ENCODE peak calls at places on chromosomes 5 and 9, in seven cellular contexts. R is A549; W is MM.1S; C is psoas muscle; K is fibroblast of lung; F is CD8-positive, alpha-beta T cell; Z is HCT116. E is an unnamed sample.

GRCh38 chr5:136038635-136039034 is 9.8 kb downstream of the TGFBI start:
- DNase-seq in R (no peak), K (peak; percentile 83), C (no peak), Z (no peak), F (no peak), W (no peak), E (no peak)

GRCh38 chr5:61184708-61185107 is 22.4 kb upstream of the SMIM15 start:
- DNase-seq in K (peak; percentile 54), W (no peak), Z (no peak), C (no peak), F (no peak), R (no peak), E (no peak)

GRCh38 chr5:91219141-91219802 is 163.8 kb downstream of the ARRDC3 start:
- DNase-seq in C (no peak), K (peak; percentile 81), Z (no peak), F (no peak), R (peak; percentile 92), W (no peak), E (peak; percentile 81)

GRCh38 chr5:37391591-37391990 is 12.5 kb downstream of the WDR70 start:
- DNase-seq in C (no peak), Z (no peak), W (no peak), F (no peak), K (no peak), R (no peak), E (no peak)

GRCh38 chr5:109195667-109196066 is 214.1 kb downstream of the PJA2 start:
- DNase-seq in F (no peak), Z (no peak), W (no peak), C (no peak), K (no peak), R (no peak), E (no peak)

GRCh38 chr9:81489048-81489447 is 200.3 kb downstream of the TLE1 start:
- DNase-seq in Z (no peak), W (no peak), K (peak; percentile 20), F (no peak), C (no peak), R (no peak), E (peak; percentile 21)

GRCh38 chr9:98502976-98503325 is 205.8 kb downstream of the GABBR2 start:
- DNase-seq in K (peak; percentile 56), W (no peak), F (no peak), R (peak; percentile 10), Z (no peak), C (no peak), E (peak; percentile 43)

GRCh38 chr5:168734657-168735344 is 155.6 kb upstream of the PANK3 start:
- DNase-seq in C (peak; percentile 69), W (no peak), Z (no peak), F (no peak), R (no peak), K (peak; percentile 20), E (peak; percentile 4)

GRCh38 chr5:107766439-107766838 is 95.7 kb upstream of the EFNA5 start:
- DNase-seq in Z (no peak), W (no peak), C (no peak), K (no peak), R (no peak), F (no peak), E (no peak)

GRCh38 chr9:77021289-77021927 is 2.0 kb downstream of the FOXB2 start:
- DNase-seq in C (no peak), K (no peak), F (no peak), W (no peak), Z (no peak), R (no peak), E (no peak)

DNA sequence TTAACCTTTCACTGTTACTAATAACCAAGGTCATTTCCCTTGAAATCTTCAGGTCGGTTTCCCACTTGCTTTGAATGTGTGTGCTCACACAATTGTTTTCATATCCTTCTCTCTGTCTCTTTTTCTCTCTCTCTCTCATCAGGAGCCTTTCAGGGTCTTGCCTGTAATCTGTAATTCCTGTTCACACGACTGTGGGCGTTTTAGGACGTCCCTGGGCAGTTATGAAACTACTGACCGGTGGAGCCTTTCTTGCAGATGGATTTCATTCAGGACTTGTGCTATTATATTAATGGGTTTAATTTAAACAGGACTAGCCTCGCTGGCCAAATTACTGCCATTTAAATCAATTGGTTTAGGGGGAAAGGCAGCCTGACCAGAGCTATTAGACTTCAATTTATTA is 316.1 kb upstream of the TLE4 start:
- DNase-seq in F (no peak), R (no peak), W (no peak), Z (no peak), K (peak; percentile 53), C (no peak), E (no peak)
- TF ChIP-seq CTCF in F (no peak), R (no peak), W (no peak), Z (no peak), K (no peak), C (no peak), E (no peak)

DNA sequence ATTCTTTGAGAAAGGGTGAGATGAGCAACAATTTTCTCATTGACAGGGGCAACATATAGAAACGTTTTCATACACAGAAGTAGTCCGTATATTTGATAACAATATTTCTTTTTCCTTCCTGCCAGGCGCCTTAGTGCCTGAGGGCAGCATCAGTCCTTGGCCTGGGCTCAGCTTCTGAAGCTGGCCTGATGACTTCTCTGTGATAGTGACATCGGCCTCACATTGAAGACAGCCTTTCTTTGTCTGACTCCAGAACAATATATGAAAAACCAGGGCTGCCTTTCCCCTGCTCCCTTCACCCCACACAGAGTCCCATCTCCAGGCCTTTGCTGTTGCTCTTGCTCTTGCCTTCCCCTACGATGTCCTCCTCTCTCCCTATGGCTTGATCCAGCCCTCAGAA is 24.1 kb upstream of the TCOF1 start:
- DNase-seq in R (no peak), K (no peak), C (no peak), Z (no peak), W (no peak), F (no peak), E (no peak)
- H3K27ac ChIP-seq in R (no peak overlapping the region), K (no peak overlapping the region), C (no peak overlapping the region), Z (no peak overlapping the region), W (no peak overlapping the region), F (no peak overlapping the region), E (no peak overlapping the region)

DNA sequence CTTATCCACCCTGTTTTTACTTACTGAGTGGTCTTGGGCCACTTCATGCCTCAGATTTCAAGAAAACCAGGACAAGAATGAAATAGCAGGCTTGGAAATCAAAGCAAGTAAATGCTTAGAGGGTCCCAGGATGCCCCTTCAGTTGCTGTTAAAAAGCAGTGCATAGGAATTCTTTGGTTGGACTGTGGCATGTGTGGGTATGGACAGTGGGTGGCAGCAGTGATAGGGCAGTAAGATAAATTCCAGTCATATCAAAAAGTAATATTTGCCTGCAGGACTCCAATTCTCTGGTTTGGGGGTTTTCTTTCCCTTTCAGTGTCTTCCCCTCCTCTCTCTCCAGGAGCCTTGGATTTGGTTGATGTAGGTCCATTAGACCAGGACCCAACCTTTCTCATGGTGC is 306.7 kb upstream of the CLINT1 start:
- DNase-seq in W (no peak), C (no peak), R (no peak), Z (no peak), F (no peak), K (no peak), E (no peak)
- TF ChIP-seq CTCF in W (no peak), C (no peak), R (no peak), Z (peak; percentile 8), F (no peak), K (no peak), E (peak; percentile 48)

DNA sequence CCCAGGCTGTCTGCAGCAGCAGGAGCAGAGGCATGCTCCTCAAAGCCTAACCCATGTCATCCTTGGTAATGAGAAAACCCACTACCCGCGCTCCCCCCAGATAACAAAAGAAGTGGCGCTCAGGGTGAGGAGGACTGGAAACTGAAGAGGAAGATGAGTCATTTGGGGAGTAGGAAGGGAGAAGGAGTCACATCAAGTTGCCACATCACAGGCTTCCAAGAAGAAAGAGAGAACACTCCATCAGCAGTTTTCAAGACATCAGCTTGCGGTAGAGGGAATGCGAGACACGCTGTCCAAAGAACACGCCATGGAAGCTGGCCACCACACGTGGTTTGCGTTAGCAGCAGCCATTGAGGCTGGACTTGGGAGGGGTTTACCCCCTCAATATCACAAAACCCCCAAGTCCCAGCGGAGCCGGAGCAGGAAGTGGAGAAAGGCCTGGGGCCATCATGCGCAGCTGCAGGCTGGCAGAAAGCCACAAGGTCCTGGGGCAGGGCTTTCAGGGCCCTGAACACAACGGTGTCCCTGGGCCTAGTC is 41.5 kb downstream of the SH3PXD2B start:
- DNase-seq in R (no peak), C (peak; percentile 93), W (no peak), F (no peak), Z (no peak), K (peak; percentile 99), E (peak; percentile 87)
- H3K27ac ChIP-seq in R (no peak overlapping the region), C (peak overlapping the region; percentile 32), W (no peak overlapping the region), F (no peak overlapping the region), Z (no peak overlapping the region), K (peak overlapping the region; percentile 76), E (peak overlapping the region; percentile 72)

GRCh38 chr9:70137577-70137976 is 93.9 kb downstream of the MAMDC2 start:
- DNase-seq in C (no peak), R (no peak), K (peak; percentile 28), W (no peak), F (no peak), Z (no peak), E (peak; percentile 43)

GRCh38 chr9:70145981-70146380 is 102.3 kb downstream of the MAMDC2 start:
- DNase-seq in C (no peak), R (no peak), Z (no peak), K (peak; percentile 18), F (no peak), W (no peak), E (no peak)

GRCh38 chr9:70144131-70144503 is 100.5 kb downstream of the MAMDC2 start:
- DNase-seq in W (no peak), Z (no peak), K (no peak), C (no peak), R (no peak), F (no peak), E (no peak)

GRCh38 chr9:70143394-70144130 is 99.9 kb downstream of the MAMDC2 start:
- DNase-seq in R (no peak), C (no peak), W (no peak), Z (no peak), F (no peak), K (no peak), E (no peak)

DNA sequence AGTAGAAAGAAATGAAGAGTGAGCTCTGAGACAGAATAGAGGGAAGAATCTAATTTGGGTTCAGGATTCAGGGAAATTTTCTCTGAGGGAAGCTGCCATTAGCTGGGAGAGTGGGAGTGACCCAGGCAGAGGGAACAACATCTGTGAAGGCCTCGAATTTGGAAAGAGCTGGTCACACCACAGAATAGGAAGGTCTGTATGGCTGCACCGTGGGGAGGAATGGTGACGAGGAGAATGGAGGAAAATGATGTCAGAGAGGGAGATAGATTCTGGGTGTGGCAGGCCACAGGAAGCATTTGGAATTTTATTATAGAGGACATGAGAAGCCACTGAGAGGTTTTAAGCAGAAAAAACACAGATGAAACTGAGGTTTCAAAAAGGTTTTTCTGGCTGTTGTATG is 98.5 kb downstream of the MAMDC2 start:
- DNase-seq in K (no peak), C (no peak), W (no peak), Z (no peak), R (no peak), F (no peak), E (no peak)
- TF ChIP-seq CTCF in K (no peak), C (no peak), W (no peak), Z (no peak), R (no peak), F (no peak), E (no peak)